ENCODE peak calls at places on chromosomes 16 and 17, in six cellular contexts. One of them, this sample, is unnamed.

GRCh38 chr17:78124836-78125137 is 3.8 kb downstream of the TMC6 start:
- DNase-seq in Peyer's patch: no peak
- DNase-seq in GM13976: no peak
- DNase-seq in RWPE1: no peak
- DNase-seq in neural crest cell: no peak
- DNase-seq in foreskin fibroblast: no peak
- DNase-seq in this sample: no peak

GRCh38 chr16:28165549-28166046 is 46.2 kb downstream of the XPO6 start:
- DNase-seq in Peyer's patch: no peak
- DNase-seq in GM13976: no peak
- DNase-seq in RWPE1: no peak
- DNase-seq in neural crest cell: no peak
- DNase-seq in foreskin fibroblast: no peak
- DNase-seq in this sample: no peak

GRCh38 chr16:66459878-66460277 is 32.8 kb downstream of the BEAN1 start:
- DNase-seq in Peyer's patch: no peak
- DNase-seq in GM13976: no peak
- DNase-seq in RWPE1: no peak
- DNase-seq in neural crest cell: no peak
- DNase-seq in foreskin fibroblast: no peak
- DNase-seq in this sample: no peak

GRCh38 chr16:77344306-77344705 is 90.5 kb downstream of the ADAMTS18 start:
- DNase-seq in Peyer's patch: no peak
- DNase-seq in GM13976: no peak
- DNase-seq in RWPE1: no peak
- DNase-seq in neural crest cell: no peak
- DNase-seq in foreskin fibroblast: no peak
- DNase-seq in this sample: no peak

GRCh38 chr16:85699628-85700027 is 10.9 kb upstream of the GINS2 start:
- DNase-seq in Peyer's patch: no peak
- DNase-seq in GM13976: no peak
- DNase-seq in RWPE1: peak; percentile 44
- DNase-seq in neural crest cell: no peak
- DNase-seq in foreskin fibroblast: peak; percentile 60
- DNase-seq in this sample: no peak

GRCh38 chr17:42754782-42755181 is 6.2 kb upstream of the RAMP2 start:
- DNase-seq in Peyer's patch: no peak
- DNase-seq in GM13976: no peak
- DNase-seq in RWPE1: peak; percentile 12
- DNase-seq in neural crest cell: no peak
- DNase-seq in foreskin fibroblast: peak; percentile 40
- DNase-seq in this sample: no peak

GRCh38 chr17:9363440-9364350 is 211.9 kb downstream of the STX8 start:
- DNase-seq in Peyer's patch: no peak
- DNase-seq in GM13976: no peak
- DNase-seq in RWPE1: peak; percentile 49
- DNase-seq in neural crest cell: no peak
- DNase-seq in foreskin fibroblast: peak; percentile 41
- DNase-seq in this sample: no peak

GRCh38 chr16:71479420-71479819 is 9.7 kb downstream of the ZNF19 start:
- DNase-seq in Peyer's patch: no peak
- DNase-seq in GM13976: no peak
- DNase-seq in RWPE1: no peak
- DNase-seq in neural crest cell: no peak
- DNase-seq in foreskin fibroblast: peak; percentile 53
- DNase-seq in this sample: no peak

GRCh38 chr17:15513859-15514446 is 46.5 kb upstream of the CDRT4 start:
- DNase-seq in Peyer's patch: no peak
- DNase-seq in GM13976: no peak
- DNase-seq in RWPE1: no peak
- DNase-seq in neural crest cell: no peak
- DNase-seq in foreskin fibroblast: peak; percentile 17
- DNase-seq in this sample: no peak

GRCh38 chr16:7990864-7991263 is 599.4 kb downstream of the TMEM114 start:
- DNase-seq in Peyer's patch: no peak
- DNase-seq in GM13976: no peak
- DNase-seq in RWPE1: no peak
- DNase-seq in neural crest cell: no peak
- DNase-seq in foreskin fibroblast: no peak
- DNase-seq in this sample: no peak

GRCh38 chr17:1797323-1797722 is 32.4 kb downstream of the SMYD4 start:
- DNase-seq in Peyer's patch: no peak
- DNase-seq in GM13976: no peak
- DNase-seq in RWPE1: no peak
- DNase-seq in neural crest cell: no peak
- DNase-seq in foreskin fibroblast: no peak
- DNase-seq in this sample: no peak

GRCh38 chr16:24776486-24777220 is 47.2 kb downstream of the TNRC6A start:
- DNase-seq in Peyer's patch: no peak
- DNase-seq in GM13976: no peak
- DNase-seq in RWPE1: no peak
- DNase-seq in neural crest cell: no peak
- DNase-seq in foreskin fibroblast: peak; percentile 68
- DNase-seq in this sample: no peak

GRCh38 chr17:44978807-44979206 is 10.7 kb upstream of the C1QL1 start:
- DNase-seq in Peyer's patch: no peak
- DNase-seq in GM13976: no peak
- DNase-seq in RWPE1: no peak
- DNase-seq in neural crest cell: no peak
- DNase-seq in foreskin fibroblast: no peak
- DNase-seq in this sample: no peak

GRCh38 chr17:43402078-43402477 is 3.3 kb downstream of the ARL4D start:
- DNase-seq in Peyer's patch: no peak
- DNase-seq in GM13976: no peak
- DNase-seq in RWPE1: no peak
- DNase-seq in neural crest cell: no peak
- DNase-seq in foreskin fibroblast: no peak
- DNase-seq in this sample: no peak

GRCh38 chr17:14784997-14785696 is 480.0 kb downstream of the PMP22 start:
- DNase-seq in Peyer's patch: no peak
- DNase-seq in GM13976: no peak
- DNase-seq in RWPE1: no peak
- DNase-seq in neural crest cell: no peak
- DNase-seq in foreskin fibroblast: no peak
- DNase-seq in this sample: no peak

GRCh38 chr16:9092963-9093477 is 1.6 kb downstream of the HAPSTR1 start:
- DNase-seq in Peyer's patch: peak; percentile 36
- DNase-seq in GM13976: no peak
- DNase-seq in RWPE1: no peak
- DNase-seq in neural crest cell: peak; percentile 16
- DNase-seq in foreskin fibroblast: no peak
- DNase-seq in this sample: no peak

GRCh38 chr16:73890524-73891500 is 405.8 kb upstream of the PSMD7 start:
- DNase-seq in Peyer's patch: no peak
- DNase-seq in GM13976: no peak
- DNase-seq in RWPE1: no peak
- DNase-seq in neural crest cell: peak; percentile 5
- DNase-seq in foreskin fibroblast: peak; percentile 2
- DNase-seq in this sample: no peak

GRCh38 chr17:4340914-4341615 is 25.4 kb downstream of the UBE2G1 start:
- DNase-seq in Peyer's patch: no peak
- DNase-seq in GM13976: no peak
- DNase-seq in RWPE1: no peak
- DNase-seq in neural crest cell: no peak
- DNase-seq in foreskin fibroblast: peak; percentile 59
- DNase-seq in this sample: peak; percentile 45

GRCh38 chr17:47967607-47968252 is 3.2 kb upstream of the CDK5RAP3 start:
- DNase-seq in Peyer's patch: no peak
- DNase-seq in GM13976: no peak
- DNase-seq in RWPE1: peak; percentile 83
- DNase-seq in neural crest cell: no peak
- DNase-seq in foreskin fibroblast: peak; percentile 94
- DNase-seq in this sample: no peak

GRCh38 chr17:48067245-48067644 is 19.1 kb downstream of the NFE2L1 start:
- DNase-seq in Peyer's patch: no peak
- DNase-seq in GM13976: no peak
- DNase-seq in RWPE1: no peak
- DNase-seq in neural crest cell: no peak
- DNase-seq in foreskin fibroblast: no peak
- DNase-seq in this sample: no peak

GRCh38 chr17:64159051-64159590 is 29.2 kb upstream of the ERN1 start:
- DNase-seq in Peyer's patch: no peak
- DNase-seq in GM13976: no peak
- DNase-seq in RWPE1: no peak
- DNase-seq in neural crest cell: no peak
- DNase-seq in foreskin fibroblast: no peak
- DNase-seq in this sample: no peak

GRCh38 chr17:58517928-58518609 is 3.6 kb upstream of the MTMR4 start:
- DNase-seq in Peyer's patch: peak; percentile 100
- DNase-seq in GM13976: peak; percentile 96
- DNase-seq in RWPE1: peak; percentile 100
- DNase-seq in neural crest cell: peak; percentile 99
- DNase-seq in foreskin fibroblast: peak; percentile 100
- DNase-seq in this sample: peak; percentile 96

GRCh38 chr17:66383353-66383752 is 80.9 kb downstream of the PRKCA start:
- DNase-seq in Peyer's patch: no peak
- DNase-seq in GM13976: no peak
- DNase-seq in RWPE1: no peak
- DNase-seq in neural crest cell: no peak
- DNase-seq in foreskin fibroblast: peak; percentile 90
- DNase-seq in this sample: no peak

GRCh38 chr16:65012357-65012756 is 109.5 kb downstream of the CDH11 start:
- DNase-seq in Peyer's patch: no peak
- DNase-seq in GM13976: no peak
- DNase-seq in RWPE1: no peak
- DNase-seq in neural crest cell: no peak
- DNase-seq in foreskin fibroblast: peak; percentile 83
- DNase-seq in this sample: no peak

GRCh38 chr16:78415669-78416068 is 316.2 kb downstream of the WWOX start:
- DNase-seq in Peyer's patch: no peak
- DNase-seq in GM13976: no peak
- DNase-seq in RWPE1: no peak
- DNase-seq in neural crest cell: no peak
- DNase-seq in foreskin fibroblast: no peak
- DNase-seq in this sample: no peak

GRCh38 chr16:62036101-62036806 is at the start of gene CDH8:
- DNase-seq in Peyer's patch: no peak
- DNase-seq in GM13976: peak; percentile 20
- DNase-seq in RWPE1: no peak
- DNase-seq in neural crest cell: peak; percentile 43
- DNase-seq in foreskin fibroblast: peak; percentile 2
- DNase-seq in this sample: no peak

GRCh38 chr16:2904100-2904921 is 7.4 kb upstream of the FLYWCH1 start:
- DNase-seq in Peyer's patch: peak; percentile 69
- DNase-seq in GM13976: peak; percentile 91
- DNase-seq in RWPE1: peak; percentile 79
- DNase-seq in neural crest cell: peak; percentile 77
- DNase-seq in foreskin fibroblast: peak; percentile 96
- DNase-seq in this sample: peak; percentile 88

GRCh38 chr17:67105213-67105612 is 60.9 kb downstream of the CACNG1 start:
- DNase-seq in Peyer's patch: no peak
- DNase-seq in GM13976: no peak
- DNase-seq in RWPE1: peak; percentile 4
- DNase-seq in neural crest cell: no peak
- DNase-seq in foreskin fibroblast: peak; percentile 55
- DNase-seq in this sample: no peak

GRCh38 chr17:41271858-41272257 is 3.6 kb upstream of the KRTAP9-7 start:
- DNase-seq in Peyer's patch: no peak
- DNase-seq in GM13976: no peak
- DNase-seq in RWPE1: no peak
- DNase-seq in neural crest cell: no peak
- DNase-seq in foreskin fibroblast: no peak
- DNase-seq in this sample: no peak

DNA sequence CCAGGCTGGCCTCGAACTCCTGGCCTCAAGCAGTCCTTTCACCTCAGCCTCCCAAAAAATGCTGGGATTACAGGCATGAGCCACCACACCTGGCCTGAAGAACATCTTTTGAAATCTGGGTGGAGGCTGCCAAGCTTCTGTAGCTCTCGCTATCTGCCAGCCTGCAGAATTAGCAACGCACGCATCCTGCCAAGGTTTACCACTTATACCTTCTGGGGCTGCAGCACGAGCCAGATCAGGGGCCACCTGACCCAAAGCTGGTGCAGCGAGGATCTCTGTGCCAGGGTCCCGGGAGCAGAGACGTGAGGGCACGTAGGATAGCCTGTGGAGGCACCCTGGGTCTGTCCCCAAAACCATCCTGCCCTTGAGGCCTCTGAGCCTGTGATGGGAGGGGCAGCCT is 22.2 kb downstream of the SLC38A8 start:
- DNase-seq in Peyer's patch: no peak
- DNase-seq in GM13976: no peak
- DNase-seq in RWPE1: no peak
- DNase-seq in neural crest cell: no peak
- DNase-seq in foreskin fibroblast: no peak
- DNase-seq in this sample: no peak
- TF ChIP-seq CTCF in Peyer's patch: no peak
- TF ChIP-seq CTCF in GM13976: no peak
- TF ChIP-seq CTCF in RWPE1: no peak
- TF ChIP-seq CTCF in neural crest cell: no peak
- TF ChIP-seq CTCF in foreskin fibroblast: no peak
- TF ChIP-seq CTCF in this sample: no peak

GRCh38 chr16:10665166-10665565 is 29.6 kb downstream of the TEKT5 start:
- DNase-seq in Peyer's patch: no peak
- DNase-seq in GM13976: no peak
- DNase-seq in RWPE1: no peak
- DNase-seq in neural crest cell: no peak
- DNase-seq in foreskin fibroblast: no peak
- DNase-seq in this sample: no peak

GRCh38 chr16:10663146-10663545 is 31.6 kb downstream of the TEKT5 start:
- DNase-seq in Peyer's patch: no peak
- DNase-seq in GM13976: no peak
- DNase-seq in RWPE1: no peak
- DNase-seq in neural crest cell: no peak
- DNase-seq in foreskin fibroblast: no peak
- DNase-seq in this sample: no peak

GRCh38 chr16:10664720-10665126 is 30.0 kb downstream of the TEKT5 start:
- DNase-seq in Peyer's patch: no peak
- DNase-seq in GM13976: no peak
- DNase-seq in RWPE1: no peak
- DNase-seq in neural crest cell: no peak
- DNase-seq in foreskin fibroblast: no peak
- DNase-seq in this sample: no peak

GRCh38 chr16:10661737-10662136 is 33.0 kb downstream of the TEKT5 start:
- DNase-seq in Peyer's patch: no peak
- DNase-seq in GM13976: no peak
- DNase-seq in RWPE1: no peak
- DNase-seq in neural crest cell: no peak
- DNase-seq in foreskin fibroblast: no peak
- DNase-seq in this sample: no peak

GRCh38 chr16:10663744-10664143 is 31.0 kb downstream of the TEKT5 start:
- DNase-seq in Peyer's patch: no peak
- DNase-seq in GM13976: no peak
- DNase-seq in RWPE1: no peak
- DNase-seq in neural crest cell: no peak
- DNase-seq in foreskin fibroblast: no peak
- DNase-seq in this sample: no peak
- TF ChIP-seq CTCF in Peyer's patch: no peak
- TF ChIP-seq CTCF in GM13976: no peak
- TF ChIP-seq CTCF in RWPE1: no peak
- TF ChIP-seq CTCF in neural crest cell: no peak
- TF ChIP-seq CTCF in foreskin fibroblast: no peak
- TF ChIP-seq CTCF in this sample: no peak

GRCh38 chr16:10662212-10662611 is 32.5 kb downstream of the TEKT5 start:
- DNase-seq in Peyer's patch: no peak
- DNase-seq in GM13976: no peak
- DNase-seq in RWPE1: no peak
- DNase-seq in neural crest cell: no peak
- DNase-seq in foreskin fibroblast: no peak
- DNase-seq in this sample: no peak
- TF ChIP-seq CTCF in Peyer's patch: no peak
- TF ChIP-seq CTCF in GM13976: no peak
- TF ChIP-seq CTCF in RWPE1: no peak
- TF ChIP-seq CTCF in neural crest cell: no peak
- TF ChIP-seq CTCF in foreskin fibroblast: no peak
- TF ChIP-seq CTCF in this sample: no peak

GRCh38 chr16:57801856-57802634 is at the start of gene KIFC3:
- DNase-seq in Peyer's patch: peak; percentile 57
- DNase-seq in GM13976: peak; percentile 73
- DNase-seq in RWPE1: peak; percentile 68
- DNase-seq in neural crest cell: peak; percentile 67
- DNase-seq in foreskin fibroblast: peak; percentile 91
- DNase-seq in this sample: peak; percentile 69
- TF ChIP-seq CTCF in Peyer's patch: peak; percentile 41
- TF ChIP-seq CTCF in GM13976: no peak
- TF ChIP-seq CTCF in RWPE1: peak; percentile 23
- TF ChIP-seq CTCF in neural crest cell: peak; percentile 22
- TF ChIP-seq CTCF in foreskin fibroblast: no peak
- TF ChIP-seq CTCF in this sample: peak; percentile 15

This sample was measured in GM10248.